ENCODE peak calls at places on chromosomes 7 and 10, in six cellular contexts. One of them, this sample, is unnamed.

GRCh38 chr7:31146026-31146425 is 93.9 kb downstream of the ADCYAP1R1 start:
- DNase-seq in GM23338: no peak
- DNase-seq in HL-60: no peak
- DNase-seq in A549: no peak
- DNase-seq in HCT116: no peak
- DNase-seq in Panc1: no peak
- DNase-seq in this sample: no peak

GRCh38 chr7:143405671-143406352 is 2.8 kb downstream of the EPHA1 start:
- DNase-seq in GM23338: peak; percentile 76
- DNase-seq in HL-60: no peak
- DNase-seq in A549: no peak
- DNase-seq in HCT116: no peak
- DNase-seq in Panc1: no peak
- DNase-seq in this sample: no peak

GRCh38 chr10:71729023-71729649 is 9.6 kb upstream of the C10orf105 start:
- DNase-seq in GM23338: no peak
- DNase-seq in HL-60: peak; percentile 93
- DNase-seq in A549: peak; percentile 54
- DNase-seq in HCT116: no peak
- DNase-seq in Panc1: no peak
- DNase-seq in this sample: peak; percentile 79

GRCh38 chr10:133277277-133277992 is 767 bp upstream of the ADAM8 start:
- DNase-seq in GM23338: no peak
- DNase-seq in HL-60: no peak
- DNase-seq in A549: no peak
- DNase-seq in HCT116: no peak
- DNase-seq in Panc1: no peak
- DNase-seq in this sample: no peak

GRCh38 chr7:149853157-149853556 is 15.0 kb downstream of the ZNF862 start:
- DNase-seq in GM23338: no peak
- DNase-seq in HL-60: no peak
- DNase-seq in A549: no peak
- DNase-seq in HCT116: no peak
- DNase-seq in Panc1: no peak
- DNase-seq in this sample: no peak

GRCh38 chr7:1809601-1810258 is 139.7 kb downstream of the ELFN1 start:
- DNase-seq in GM23338: no peak
- DNase-seq in HL-60: no peak
- DNase-seq in A549: no peak
- DNase-seq in HCT116: no peak
- DNase-seq in Panc1: no peak
- DNase-seq in this sample: no peak

GRCh38 chr7:155807805-155808550 is 4.3 kb downstream of the SHH start:
- DNase-seq in GM23338: peak; percentile 35
- DNase-seq in HL-60: no peak
- DNase-seq in A549: no peak
- DNase-seq in HCT116: no peak
- DNase-seq in Panc1: no peak
- DNase-seq in this sample: no peak

GRCh38 chr7:15778191-15778590 is 91.7 kb upstream of the MEOX2 start:
- DNase-seq in GM23338: peak; percentile 15
- DNase-seq in HL-60: no peak
- DNase-seq in A549: no peak
- DNase-seq in HCT116: no peak
- DNase-seq in Panc1: no peak
- DNase-seq in this sample: no peak

GRCh38 chr7:138618506-138618905 is 82.7 kb downstream of the SVOPL start:
- DNase-seq in GM23338: no peak
- DNase-seq in HL-60: no peak
- DNase-seq in A549: no peak
- DNase-seq in HCT116: no peak
- DNase-seq in Panc1: no peak
- DNase-seq in this sample: no peak

GRCh38 chr10:131448883-131449282 is 137.4 kb upstream of the TCERG1L start:
- DNase-seq in GM23338: no peak
- DNase-seq in HL-60: no peak
- DNase-seq in A549: no peak
- DNase-seq in HCT116: no peak
- DNase-seq in Panc1: no peak
- DNase-seq in this sample: no peak

GRCh38 chr7:140609646-140610045 is 31.0 kb downstream of the DENND2A start:
- DNase-seq in GM23338: no peak
- DNase-seq in HL-60: no peak
- DNase-seq in A549: no peak
- DNase-seq in HCT116: no peak
- DNase-seq in Panc1: no peak
- DNase-seq in this sample: no peak

GRCh38 chr10:70584941-70585544 is 17.5 kb downstream of the PRF1 start:
- DNase-seq in GM23338: peak; percentile 84
- DNase-seq in HL-60: peak; percentile 72
- DNase-seq in A549: no peak
- DNase-seq in HCT116: no peak
- DNase-seq in Panc1: no peak
- DNase-seq in this sample: peak; percentile 91

GRCh38 chr7:47479821-47480575 is 101.9 kb downstream of the TNS3 start:
- DNase-seq in GM23338: no peak
- DNase-seq in HL-60: no peak
- DNase-seq in A549: no peak
- DNase-seq in HCT116: no peak
- DNase-seq in Panc1: no peak
- DNase-seq in this sample: no peak

GRCh38 chr7:65980478-65981250 is 1.3 kb downstream of the GUSB start:
- DNase-seq in GM23338: peak; percentile 9
- DNase-seq in HL-60: peak; percentile 92
- DNase-seq in A549: no peak
- DNase-seq in HCT116: no peak
- DNase-seq in Panc1: no peak
- DNase-seq in this sample: peak; percentile 67

GRCh38 chr7:41984888-41985287 is 252.1 kb downstream of the GLI3 start:
- DNase-seq in GM23338: no peak
- DNase-seq in HL-60: no peak
- DNase-seq in A549: no peak
- DNase-seq in HCT116: no peak
- DNase-seq in Panc1: no peak
- DNase-seq in this sample: no peak

GRCh38 chr7:150964593-150965111 is 13.5 kb downstream of the KCNH2 start:
- DNase-seq in GM23338: peak; percentile 60
- DNase-seq in HL-60: no peak
- DNase-seq in A549: peak; percentile 41
- DNase-seq in HCT116: no peak
- DNase-seq in Panc1: no peak
- DNase-seq in this sample: peak; percentile 93

GRCh38 chr10:133327651-133328357 is 8.9 kb downstream of the CALY start:
- DNase-seq in GM23338: no peak
- DNase-seq in HL-60: no peak
- DNase-seq in A549: no peak
- DNase-seq in HCT116: no peak
- DNase-seq in Panc1: no peak
- DNase-seq in this sample: no peak

GRCh38 chr7:92915348-92915747 is 79.0 kb upstream of the CDK6 start:
- DNase-seq in GM23338: no peak
- DNase-seq in HL-60: no peak
- DNase-seq in A549: no peak
- DNase-seq in HCT116: no peak
- DNase-seq in Panc1: no peak
- DNase-seq in this sample: no peak

GRCh38 chr10:75375828-75376227 is 25.7 kb downstream of the ZNF503 start:
- DNase-seq in GM23338: no peak
- DNase-seq in HL-60: peak; percentile 72
- DNase-seq in A549: no peak
- DNase-seq in HCT116: no peak
- DNase-seq in Panc1: no peak
- DNase-seq in this sample: no peak

GRCh38 chr7:50308301-50309129 is 4.0 kb downstream of the IKZF1 start:
- DNase-seq in GM23338: no peak
- DNase-seq in HL-60: peak; percentile 62
- DNase-seq in A549: no peak
- DNase-seq in HCT116: no peak
- DNase-seq in Panc1: no peak
- DNase-seq in this sample: no peak

GRCh38 chr7:2714636-2715035 is 26.6 kb downstream of the AMZ1 start:
- DNase-seq in GM23338: no peak
- DNase-seq in HL-60: no peak
- DNase-seq in A549: no peak
- DNase-seq in HCT116: no peak
- DNase-seq in Panc1: no peak
- DNase-seq in this sample: no peak

GRCh38 chr10:75287697-75288096 is 51.9 kb upstream of the COMTD1 start:
- DNase-seq in GM23338: no peak
- DNase-seq in HL-60: no peak
- DNase-seq in A549: no peak
- DNase-seq in HCT116: no peak
- DNase-seq in Panc1: no peak
- DNase-seq in this sample: no peak

GRCh38 chr7:109844362-109844761 is 1246.6 kb upstream of the LRRN3 start:
- DNase-seq in GM23338: peak; percentile 36
- DNase-seq in HL-60: no peak
- DNase-seq in A549: peak; percentile 15
- DNase-seq in HCT116: peak; percentile 35
- DNase-seq in Panc1: no peak
- DNase-seq in this sample: peak; percentile 32

GRCh38 chr7:117630907-117631564 is 151.2 kb downstream of the CFTR start:
- DNase-seq in GM23338: peak; percentile 32
- DNase-seq in HL-60: no peak
- DNase-seq in A549: no peak
- DNase-seq in HCT116: no peak
- DNase-seq in Panc1: no peak
- DNase-seq in this sample: no peak

GRCh38 chr7:8638076-8638475 is 204.7 kb downstream of the NXPH1 start:
- DNase-seq in GM23338: no peak
- DNase-seq in HL-60: no peak
- DNase-seq in A549: no peak
- DNase-seq in HCT116: no peak
- DNase-seq in Panc1: no peak
- DNase-seq in this sample: no peak

GRCh38 chr10:62618576-62619408 is 185.7 kb upstream of the ADO start:
- DNase-seq in GM23338: no peak
- DNase-seq in HL-60: peak; percentile 86
- DNase-seq in A549: no peak
- DNase-seq in HCT116: no peak
- DNase-seq in Panc1: no peak
- DNase-seq in this sample: no peak

GRCh38 chr10:83153714-83154113 is 985.6 kb upstream of the GHITM start:
- DNase-seq in GM23338: peak; percentile 9
- DNase-seq in HL-60: no peak
- DNase-seq in A549: no peak
- DNase-seq in HCT116: no peak
- DNase-seq in Panc1: no peak
- DNase-seq in this sample: no peak

GRCh38 chr10:130396044-130396443 is 259.9 kb downstream of the GLRX3 start:
- DNase-seq in GM23338: no peak
- DNase-seq in HL-60: no peak
- DNase-seq in A549: no peak
- DNase-seq in HCT116: no peak
- DNase-seq in Panc1: no peak
- DNase-seq in this sample: no peak

GRCh38 chr10:89426230-89426868 is 12.0 kb downstream of the IFIT5 start:
- DNase-seq in GM23338: peak; percentile 77
- DNase-seq in HL-60: no peak
- DNase-seq in A549: peak; percentile 56
- DNase-seq in HCT116: no peak
- DNase-seq in Panc1: peak; percentile 47
- DNase-seq in this sample: peak; percentile 53
- TF ChIP-seq REST in GM23338: no peak
- TF ChIP-seq REST in HL-60: no peak
- TF ChIP-seq REST in A549: no peak
- TF ChIP-seq REST in HCT116: no peak
- TF ChIP-seq REST in Panc1: no peak
- TF ChIP-seq REST in this sample: no peak

GRCh38 chr7:135164357-135165021 is 6.0 kb downstream of the CYREN start:
- DNase-seq in GM23338: no peak
- DNase-seq in HL-60: no peak
- DNase-seq in A549: no peak
- DNase-seq in HCT116: no peak
- DNase-seq in Panc1: no peak
- DNase-seq in this sample: peak; percentile 27
- TF ChIP-seq REST in GM23338: no peak
- TF ChIP-seq REST in HL-60: no peak
- TF ChIP-seq REST in A549: no peak
- TF ChIP-seq REST in HCT116: no peak
- TF ChIP-seq REST in Panc1: no peak
- TF ChIP-seq REST in this sample: no peak

DNA sequence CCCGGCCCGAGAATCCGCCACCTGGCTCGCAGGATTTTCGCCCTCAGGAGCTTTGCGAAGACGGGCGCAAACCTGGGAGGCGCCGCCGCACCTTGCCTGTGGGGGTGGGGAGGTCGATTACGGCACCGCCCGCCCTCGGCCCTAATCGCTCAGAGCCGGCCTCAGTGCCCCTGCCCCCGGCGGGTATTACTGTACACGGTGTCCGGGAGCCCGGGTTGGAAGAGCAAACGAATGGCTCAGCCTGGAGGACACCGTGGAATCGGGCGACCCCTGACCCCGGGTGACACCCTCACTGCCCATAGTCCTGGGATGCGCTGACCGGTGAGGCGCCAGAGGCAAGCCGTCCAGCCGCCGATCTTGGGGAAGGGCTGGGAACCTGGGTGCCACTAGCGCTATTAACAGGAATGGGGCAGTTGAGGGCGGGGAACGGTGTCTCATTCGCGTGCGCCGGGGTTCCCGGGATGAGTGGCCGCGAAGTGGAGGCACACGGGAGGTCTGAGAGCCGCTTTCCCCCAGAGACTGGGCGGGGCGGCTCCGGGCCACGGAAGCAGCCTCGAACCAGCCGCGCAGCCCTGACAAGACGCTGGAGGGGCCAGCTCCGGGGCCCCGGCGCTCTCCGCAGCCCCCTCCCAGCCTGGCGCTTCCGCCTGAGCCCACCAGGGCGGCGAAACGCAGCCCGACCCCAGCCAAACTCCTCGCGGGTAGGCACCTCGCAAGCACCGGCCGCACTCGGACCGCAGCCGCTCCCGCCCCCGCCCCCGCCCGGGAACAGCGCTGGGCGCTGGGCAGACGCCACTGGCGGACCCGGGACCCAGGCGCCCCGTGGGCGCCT is 167.5 kb downstream of the NRF1 start:
- DNase-seq in GM23338: no peak
- DNase-seq in HL-60: no peak
- DNase-seq in A549: peak; percentile 58
- DNase-seq in HCT116: no peak
- DNase-seq in Panc1: no peak
- DNase-seq in this sample: no peak
- TF ChIP-seq REST in GM23338: no peak
- TF ChIP-seq REST in HL-60: no peak
- TF ChIP-seq REST in A549: no peak
- TF ChIP-seq REST in HCT116: no peak
- TF ChIP-seq REST in Panc1: no peak
- TF ChIP-seq REST in this sample: no peak

DNA sequence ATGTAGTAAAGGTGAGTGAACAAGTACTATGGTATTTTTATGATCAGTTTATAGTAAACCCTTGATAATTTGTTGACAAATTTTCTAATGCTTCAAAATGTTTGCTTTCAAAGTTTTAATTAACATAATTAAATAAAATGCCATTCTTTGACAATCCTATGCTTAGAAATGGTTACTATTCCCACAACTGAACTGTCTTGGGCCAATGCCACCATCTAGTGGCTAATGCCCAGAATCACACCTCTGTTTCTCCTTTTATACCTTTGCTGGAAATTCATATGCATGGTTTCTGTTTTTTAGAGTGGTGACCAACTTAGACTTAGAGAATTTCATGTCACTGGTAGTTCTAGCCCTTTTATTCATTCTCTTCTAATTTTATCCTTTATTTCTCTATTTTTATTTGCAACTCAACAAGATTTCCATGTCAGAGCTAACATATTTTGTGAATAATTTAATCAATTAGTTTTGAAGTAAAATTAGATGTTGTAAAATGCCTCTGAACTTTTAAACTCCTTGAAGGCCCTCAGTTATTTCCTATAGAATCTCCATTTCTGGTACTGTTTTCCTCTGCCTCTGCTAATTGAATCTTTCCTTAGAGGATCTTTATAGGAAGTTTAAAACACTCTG is 31.1 kb downstream of the PCGF5 start:
- DNase-seq in GM23338: peak; percentile 65
- DNase-seq in HL-60: peak; percentile 38
- DNase-seq in A549: peak; percentile 40
- DNase-seq in HCT116: peak; percentile 6
- DNase-seq in Panc1: peak; percentile 33
- DNase-seq in this sample: peak; percentile 26
- TF ChIP-seq REST in GM23338: no peak
- TF ChIP-seq REST in HL-60: no peak
- TF ChIP-seq REST in A549: no peak
- TF ChIP-seq REST in HCT116: no peak
- TF ChIP-seq REST in Panc1: no peak
- TF ChIP-seq REST in this sample: no peak